ENCODE peak calls at places on chromosome 20, in five cellular contexts. Y, J, Q, C and V are unnamed samples.

GRCh38 chr20:5482791-5483190 is 166.0 kb upstream of the PROKR2 start:
- DNase-seq in Y (no peak), J (no peak), Q (no peak), C (no peak), V (no peak)

GRCh38 chr20:19976595-19977372 is 40.4 kb upstream of the NAA20 start:
- DNase-seq in Y (no peak), J (peak), Q (no peak), C (peak), V (peak)

GRCh38 chr20:24451992-24452391 is 17.4 kb upstream of the SYNDIG1 start:
- DNase-seq in Y (no peak), J (no peak), Q (no peak), C (no peak), V (no peak)

GRCh38 chr20:47970282-47970903 is 185.1 kb upstream of the SULF2 start:
- DNase-seq in Y (no peak), J (no peak), Q (no peak), C (no peak), V (no peak)

GRCh38 chr20:23415958-23416583 is 5.2 kb downstream of the NAPB start:
- DNase-seq in Y (no peak), J (no peak), Q (no peak), C (no peak), V (no peak)

GRCh38 chr20:17873410-17874270 is 95.0 kb downstream of the SNX5 start:
- DNase-seq in Y (peak), J (peak), Q (no peak), C (peak), V (peak)

GRCh38 chr20:25309395-25310267 is 61.7 kb downstream of the PYGB start:
- DNase-seq in Y (peak), J (peak), Q (no peak), C (no peak), V (peak)

GRCh38 chr20:62143976-62144825 is 632 bp downstream of the SS18L1 start:
- DNase-seq in Y (peak), J (peak), Q (peak), C (peak), V (peak)

GRCh38 chr20:21615617-21616080 is 89.8 kb upstream of the PAX1 start:
- DNase-seq in Y (peak), J (no peak), Q (peak), C (peak), V (peak)

GRCh38 chr20:16803965-16804792 is 56.0 kb downstream of the OTOR start:
- DNase-seq in Y (peak), J (peak), Q (peak), C (peak), V (peak)

GRCh38 chr20:10971096-10971495 is 297.3 kb upstream of the JAG1 start:
- DNase-seq in Y (no peak), J (no peak), Q (no peak), C (no peak), V (no peak)

GRCh38 chr20:43318749-43319148 is 129.0 kb upstream of the PTPRT start:
- DNase-seq in Y (no peak), J (no peak), Q (no peak), C (no peak), V (no peak)

GRCh38 chr20:20130399-20130798 is 78.1 kb downstream of the CFAP61 start:
- DNase-seq in Y (peak), J (no peak), Q (peak), C (no peak), V (no peak)

GRCh38 chr20:61588356-61589054 is 336.4 kb downstream of the CDH4 start:
- DNase-seq in Y (no peak), J (peak), Q (no peak), C (no peak), V (no peak)

GRCh38 chr20:54601831-54602515 is 126.6 kb downstream of the DOK5 start:
- DNase-seq in Y (no peak), J (no peak), Q (no peak), C (no peak), V (no peak)

GRCh38 chr20:4415281-4415680 is 306.4 kb upstream of the PRND start:
- DNase-seq in Y (no peak), J (no peak), Q (no peak), C (no peak), V (no peak)

GRCh38 chr20:46618316-46619110 is 32.7 kb downstream of the SLC13A3 start:
- DNase-seq in Y (no peak), J (no peak), Q (peak), C (no peak), V (no peak)

GRCh38 chr20:61105395-61105794 is 146.7 kb upstream of the CDH4 start:
- DNase-seq in Y (no peak), J (no peak), Q (no peak), C (no peak), V (no peak)

GRCh38 chr20:37276494-37277252 is 12.8 kb upstream of the MANBAL start:
- DNase-seq in Y (peak), J (peak), Q (peak), C (peak), V (peak)

GRCh38 chr20:52105573-52106422 is 85.8 kb downstream of the ZFP64 start:
- DNase-seq in Y (peak), J (no peak), Q (no peak), C (no peak), V (no peak)